ENCODE peak calls at places on chromosome 16, in five cellular contexts. Q, R, U, S and B are unnamed samples.

GRCh38 chr16:70737377-70738082 is 51.7 kb upstream of the MTSS2 start:
- DNase-seq in Q (no peak), S (no peak), U (no peak), R (no peak), B (peak; percentile 92)

GRCh38 chr16:65373095-65373494 is 251.2 kb upstream of the CDH11 start:
- DNase-seq in S (no peak), U (no peak), R (no peak), Q (no peak), B (peak; percentile 25)

GRCh38 chr16:83802135-83802534 is 5.6 kb upstream of the HSBP1 start:
- DNase-seq in R (no peak), U (no peak), S (no peak), Q (peak; percentile 57), B (no peak)

GRCh38 chr16:85612191-85612800 is 826 bp upstream of the GSE1 start:
- DNase-seq in S (no peak), U (peak; percentile 84), R (peak; percentile 31), Q (no peak), B (peak; percentile 85)

GRCh38 chr16:74874912-74875311 is 100.3 kb upstream of the FA2H start:
- DNase-seq in Q (no peak), U (peak; percentile 63), S (no peak), R (no peak), B (no peak)

GRCh38 chr16:62077998-62078397 is 41.8 kb upstream of the CDH8 start:
- DNase-seq in U (no peak), R (peak; percentile 23), S (no peak), Q (peak; percentile 28), B (no peak)

GRCh38 chr16:87472142-87472778 is 20.6 kb downstream of the ZCCHC14 start:
- DNase-seq in R (no peak), U (no peak), S (no peak), Q (no peak), B (no peak)

GRCh38 chr16:81487301-81487720 is 42.7 kb downstream of the CMIP start:
- DNase-seq in R (no peak), S (no peak), Q (no peak), U (no peak), B (peak; percentile 67)

GRCh38 chr16:31201511-31202401 is 804 bp downstream of the PYCARD start:
- DNase-seq in Q (no peak), R (no peak), U (peak; percentile 73), S (no peak), B (no peak)

GRCh38 chr16:27181020-27181419 is 22.3 kb upstream of the KDM8 start:
- DNase-seq in R (no peak), U (no peak), Q (no peak), S (no peak), B (no peak)

GRCh38 chr16:56848056-56848936 is 16.7 kb upstream of the SLC12A3 start:
- DNase-seq in U (peak; percentile 47), R (no peak), Q (no peak), S (no peak), B (no peak)

GRCh38 chr16:67436640-67437193 is 5.8 kb downstream of the HSD11B2 start:
- DNase-seq in Q (no peak), S (no peak), U (no peak), R (no peak), B (no peak)

GRCh38 chr16:1541293-1542165 is 8.1 kb downstream of the TMEM204 start:
- DNase-seq in R (no peak), S (no peak), U (no peak), Q (no peak), B (no peak)

GRCh38 chr16:22373662-22374310 is 633 bp downstream of the CDR2 start:
- DNase-seq in S (no peak), R (peak; percentile 23), Q (no peak), U (peak; percentile 83), B (no peak)

GRCh38 chr16:57376313-57376818 is 4.1 kb downstream of the CX3CL1 start:
- DNase-seq in U (no peak), R (no peak), Q (no peak), S (no peak), B (no peak)

GRCh38 chr16:12819126-12820117 is 15.7 kb upstream of the CPPED1 start:
- DNase-seq in U (peak; percentile 76), S (no peak), R (peak; percentile 59), Q (peak; percentile 54), B (peak; percentile 62)

GRCh38 chr16:48617711-48618148 is 7.8 kb upstream of the N4BP1 start:
- DNase-seq in S (no peak), U (no peak), Q (no peak), R (no peak), B (peak; percentile 87)

GRCh38 chr16:28587386-28587785 is 9.5 kb downstream of the SULT1A2 start:
- DNase-seq in S (no peak), R (no peak), Q (no peak), U (no peak), B (no peak)

GRCh38 chr16:50530277-50531236 is 17.6 kb upstream of the NKD1 start:
- DNase-seq in R (no peak), Q (no peak), U (peak; percentile 85), S (no peak), B (no peak)

GRCh38 chr16:75580-76501 is 2.2 kb upstream of the MPG start:
- DNase-seq in Q (no peak), U (no peak), R (no peak), S (no peak), B (no peak)

GRCh38 chr16:88385831-88386815 is 3.4 kb downstream of the ZNF469 start:
- DNase-seq in Q (no peak), R (no peak), U (peak; percentile 48), S (no peak), B (no peak)

GRCh38 chr16:85679870-85680269 is 8.9 kb downstream of the GINS2 start:
- DNase-seq in S (no peak), R (no peak), Q (no peak), U (no peak), B (no peak)

GRCh38 chr16:11621920-11622651 is 35.4 kb upstream of the LITAF start:
- DNase-seq in U (no peak), Q (no peak), R (no peak), S (no peak), B (no peak)

GRCh38 chr16:66324785-66325184 is 41.7 kb upstream of the CDH5 start:
- DNase-seq in U (no peak), S (no peak), R (no peak), Q (peak; percentile 43), B (peak; percentile 32)

GRCh38 chr16:73124097-73124652 is 76.2 kb upstream of the ZFHX3 start:
- DNase-seq in Q (no peak), R (no peak), S (no peak), U (no peak), B (peak; percentile 11)

GRCh38 chr16:4231367-4231766 is 10.5 kb downstream of the SRL start:
- DNase-seq in S (no peak), Q (no peak), U (no peak), R (no peak), B (no peak)

GRCh38 chr16:73848993-73849392 is 447.6 kb upstream of the PSMD7 start:
- DNase-seq in U (no peak), Q (no peak), S (no peak), R (no peak), B (no peak)

GRCh38 chr16:50267151-50267631 is 840 bp downstream of the ADCY7 start:
- DNase-seq in R (no peak), U (peak; percentile 43), S (no peak), Q (no peak), B (no peak)

GRCh38 chr16:64962786-64963185 is 159.1 kb downstream of the CDH11 start:
- DNase-seq in U (no peak), R (no peak), S (no peak), Q (no peak), B (no peak)

GRCh38 chr16:88882358-88883030 is 16.0 kb upstream of the PABPN1L start:
- DNase-seq in Q (no peak), S (no peak), U (no peak), R (no peak), B (no peak)

DNA sequence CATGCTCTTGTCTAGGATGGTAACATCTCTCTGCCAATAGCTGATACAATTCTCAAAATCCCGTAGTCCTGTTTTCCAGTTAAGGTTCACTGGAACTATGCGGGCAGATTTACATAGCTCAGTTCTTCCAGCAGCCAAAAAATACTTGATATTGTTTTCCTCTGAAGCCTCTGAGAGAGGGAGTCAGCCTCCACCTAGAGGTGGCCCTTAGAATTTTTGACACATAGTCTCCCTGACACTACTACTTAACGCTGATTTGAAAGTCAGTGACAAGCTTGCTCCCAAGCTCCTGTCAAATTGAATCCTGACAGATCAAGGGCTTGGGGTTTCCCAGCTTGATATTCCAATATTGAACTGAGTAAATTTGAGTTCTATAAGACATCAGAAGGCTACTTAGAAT is 1780.1 kb downstream of the TP53TG3F start:
- DNase-seq in S (no peak), R (no peak), Q (no peak), U (no peak), B (no peak)
- H3K9me3 ChIP-seq in S (no peaks in the 10 kb centered on the region), R (no peaks in the 10 kb centered on the region), Q (no peaks in the 10 kb centered on the region), U (no peaks in the 10 kb centered on the region), B (peaks cover under 1% of the 10 kb centered on the region)

GRCh38 chr16:35689764-35690163 is 2230.4 kb downstream of the TP53TG3F start:
- DNase-seq in U (no peak), S (no peak), Q (no peak), R (no peak), B (no peak)

GRCh38 chr16:35685085-35685484 is 2225.7 kb downstream of the TP53TG3F start:
- DNase-seq in U (no peak), S (no peak), Q (no peak), R (no peak), B (no peak)

GRCh38 chr16:35686595-35686994 is 2227.2 kb downstream of the TP53TG3F start:
- DNase-seq in Q (no peak), R (no peak), S (no peak), U (no peak), B (no peak)

GRCh38 chr16:35687781-35688180 is 2228.4 kb downstream of the TP53TG3F start:
- DNase-seq in U (no peak), R (no peak), Q (no peak), S (no peak), B (no peak)

DNA sequence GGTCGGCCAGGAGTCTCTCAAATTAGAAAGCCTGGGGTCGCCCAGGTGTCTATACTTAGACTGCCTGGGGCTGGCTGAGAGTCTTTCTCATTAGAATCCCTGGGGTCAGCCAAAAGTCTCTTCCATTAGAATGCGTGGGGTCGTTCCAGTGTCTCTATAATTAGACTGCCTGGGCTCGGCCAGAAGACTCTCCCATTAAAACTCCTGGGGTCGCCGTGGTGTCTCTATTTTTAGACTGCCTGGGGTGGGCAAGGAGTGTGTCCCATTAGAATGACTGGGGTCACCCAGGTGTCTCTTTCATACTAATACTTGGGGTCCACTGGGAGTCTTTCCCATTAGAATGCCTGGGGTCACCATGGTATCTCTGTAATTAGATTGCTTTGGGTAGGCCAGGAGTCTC is 2227.7 kb downstream of the TP53TG3F start:
- DNase-seq in Q (no peak), S (no peak), R (no peak), U (no peak), B (no peak)
- H3K9me3 ChIP-seq in Q (no peaks in the 10 kb centered on the region), S (peaks cover 3% of the 10 kb centered on the region), R (no peaks in the 10 kb centered on the region), U (no peaks in the 10 kb centered on the region), B (no peaks in the 10 kb centered on the region)

GRCh38 chr16:35642322-35642835 is 2183.0 kb downstream of the TP53TG3F start:
- DNase-seq in S (no peak), R (no peak), Q (no peak), U (no peak), B (no peak)

GRCh38 chr16:35636831-35637230 is 2177.4 kb downstream of the TP53TG3F start:
- DNase-seq in Q (no peak), R (no peak), S (no peak), U (no peak), B (no peak)

GRCh38 chr16:35637683-35638082 is 2178.3 kb downstream of the TP53TG3F start:
- DNase-seq in R (no peak), U (no peak), S (no peak), Q (no peak), B (no peak)

GRCh38 chr16:35639233-35640205 is 2180.1 kb downstream of the TP53TG3F start:
- DNase-seq in U (no peak), S (no peak), R (no peak), Q (no peak), B (no peak)
- H3K9me3 ChIP-seq in U (no peaks in the 10 kb centered on the region), S (no peaks in the 10 kb centered on the region), R (no peaks in the 10 kb centered on the region), Q (no peaks in the 10 kb centered on the region), B (peaks cover under 1% of the 10 kb centered on the region)

GRCh38 chr16:35325936-35326335 is 1866.5 kb downstream of the TP53TG3F start:
- DNase-seq in S (no peak), Q (no peak), R (no peak), U (no peak), B (no peak)
- H3K9me3 ChIP-seq in S (no peaks in the 10 kb centered on the region), Q (no peaks in the 10 kb centered on the region), R (no peaks in the 10 kb centered on the region), U (no peaks in the 10 kb centered on the region), B (no peaks in the 10 kb centered on the region)